ENCODE peak calls at places on chromosomes 3 and 15, in nine cellular contexts. P is CD4-positive, alpha-beta T cell; V is pons; H is iPS-NIHi11; I is dermis blood vessel endothelial cell; G is GM23248; X is NCI-H2081; U is SK-N-SH; D is hippocampal formation. O is an unnamed sample.

GRCh38 chr3:27633224-27633545 is 88.9 kb downstream of the EOMES start:
- DNase-seq in P (no peak), V (peak), H (no peak), I (no peak), G (no peak), X (no peak), U (no peak), D (peak), O (no peak)

GRCh38 chr3:62922326-62922725 is 47.1 kb upstream of the CADPS start:
- DNase-seq in P (no peak), V (no peak), H (no peak), I (no peak), G (peak), X (no peak), U (no peak), D (no peak), O (no peak)

GRCh38 chr3:14126017-14126902 is 1.4 kb downstream of the TMEM43 start:
- DNase-seq in P (no peak), V (no peak), H (no peak), I (no peak), G (peak), X (no peak), U (no peak), D (no peak), O (no peak)

GRCh38 chr15:90773485-90773884 is 56.3 kb downstream of the BLM start:
- DNase-seq in P (no peak), V (no peak), H (no peak), I (no peak), G (no peak), X (no peak), U (no peak), D (no peak), O (no peak)

GRCh38 chr3:193974147-193974546 is 161.8 kb upstream of the HES1 start:
- DNase-seq in P (no peak), V (no peak), H (no peak), I (peak), G (peak), X (no peak), U (no peak), D (no peak), O (no peak)

GRCh38 chr15:65147902-65148301 is 14.3 kb upstream of the PDCD7 start:
- DNase-seq in P (no peak), V (no peak), H (no peak), I (no peak), G (no peak), X (no peak), U (no peak), D (no peak), O (no peak)

GRCh38 chr3:185929192-185930151 is 8.3 kb downstream of the TRA2B start:
- DNase-seq in P (no peak), V (no peak), H (no peak), I (peak), G (peak), X (no peak), U (no peak), D (no peak), O (no peak)

GRCh38 chr15:81387629-81388430 is 13.8 kb upstream of the TMC3 start:
- DNase-seq in P (no peak), V (no peak), H (no peak), I (no peak), G (no peak), X (no peak), U (peak), D (no peak), O (no peak)

GRCh38 chr3:24832878-24833277 is 338.2 kb upstream of the THRB start:
- DNase-seq in P (no peak), V (no peak), H (no peak), I (no peak), G (no peak), X (no peak), U (no peak), D (no peak), O (no peak)

GRCh38 chr3:4979401-4980228 is at the start of gene BHLHE40:
- DNase-seq in P (peak), V (peak), H (peak), I (peak), G (no peak), X (peak), U (peak), D (no peak), O (no peak)

GRCh38 chr15:78929536-78930264 is 15.1 kb downstream of the CTSH start:
- DNase-seq in P (no peak), V (no peak), H (no peak), I (no peak), G (no peak), X (no peak), U (no peak), D (no peak), O (no peak)

GRCh38 chr3:18086078-18086477 is 339.1 kb downstream of the SATB1 start:
- DNase-seq in P (no peak), V (no peak), H (no peak), I (no peak), G (no peak), X (no peak), U (no peak), D (no peak), O (no peak)

GRCh38 chr3:126179825-126180476 is 435 bp downstream of the ALDH1L1 start:
- DNase-seq in P (no peak), V (peak), H (peak), I (no peak), G (no peak), X (no peak), U (peak), D (peak), O (no peak)

GRCh38 chr3:190886945-190887344 is 24.5 kb upstream of the GMNC start:
- DNase-seq in P (no peak), V (no peak), H (no peak), I (no peak), G (no peak), X (no peak), U (no peak), D (no peak), O (no peak)

GRCh38 chr15:52745326-52746161 is 44.6 kb downstream of the ONECUT1 start:
- DNase-seq in P (no peak), V (no peak), H (peak), I (no peak), G (no peak), X (no peak), U (no peak), D (no peak), O (no peak)

GRCh38 chr3:80338366-80338765 is 570.6 kb upstream of the ROBO1 start:
- DNase-seq in P (no peak), V (no peak), H (no peak), I (no peak), G (peak), X (no peak), U (no peak), D (no peak), O (no peak)

GRCh38 chr3:61704807-61705206 is 143.4 kb downstream of the PTPRG start:
- DNase-seq in P (no peak), V (no peak), H (no peak), I (no peak), G (no peak), X (no peak), U (no peak), D (no peak), O (no peak)

GRCh38 chr3:140311428-140311827 is 366.4 kb upstream of the TRIM42 start:
- DNase-seq in P (no peak), V (no peak), H (no peak), I (no peak), G (no peak), X (no peak), U (no peak), D (no peak), O (no peak)

GRCh38 chr3:4440951-4441350 is 26.1 kb downstream of the SUMF1 start:
- DNase-seq in P (no peak), V (no peak), H (no peak), I (no peak), G (no peak), X (no peak), U (no peak), D (no peak), O (no peak)

GRCh38 chr3:184703657-184704056 is 8.2 kb downstream of the MAGEF1 start:
- DNase-seq in P (no peak), V (no peak), H (no peak), I (no peak), G (no peak), X (no peak), U (no peak), D (no peak), O (no peak)

GRCh38 chr3:127254730-127255129 is 33.1 kb downstream of the PRR20G start:
- DNase-seq in P (no peak), V (peak), H (peak), I (peak), G (peak), X (no peak), U (peak), D (no peak), O (no peak)

GRCh38 chr15:38226867-38227266 is 25.8 kb upstream of the SPRED1 start:
- DNase-seq in P (no peak), V (peak), H (no peak), I (peak), G (peak), X (no peak), U (peak), D (peak), O (no peak)

GRCh38 chr15:67922971-67923646 is 83.3 kb upstream of the RNU6-1 start:
- DNase-seq in P (no peak), V (no peak), H (no peak), I (no peak), G (no peak), X (peak), U (no peak), D (no peak), O (peak)

GRCh38 chr15:92580933-92581445 is 74.6 kb downstream of the FAM174B start:
- DNase-seq in P (no peak), V (no peak), H (no peak), I (no peak), G (no peak), X (no peak), U (no peak), D (no peak), O (no peak)

GRCh38 chr15:62439543-62440016 is 274.5 kb upstream of the C2CD4B start:
- DNase-seq in P (no peak), V (no peak), H (no peak), I (no peak), G (peak), X (no peak), U (no peak), D (no peak), O (no peak)

GRCh38 chr3:32239638-32240550 is 1.4 kb downstream of the CMTM8 start:
- DNase-seq in P (peak), V (no peak), H (peak), I (peak), G (peak), X (peak), U (peak), D (no peak), O (no peak)

GRCh38 chr15:89362203-89363101 is 27.8 kb upstream of the POLG start:
- DNase-seq in P (no peak), V (peak), H (no peak), I (no peak), G (no peak), X (peak), U (peak), D (peak), O (peak)

GRCh38 chr15:36658321-36658720 is 78.9 kb downstream of the CDIN1 start:
- DNase-seq in P (no peak), V (no peak), H (no peak), I (no peak), G (peak), X (no peak), U (no peak), D (no peak), O (peak)

GRCh38 chr3:113295463-113295862 is 84.1 kb downstream of the BOC start:
- DNase-seq in P (no peak), V (no peak), H (no peak), I (no peak), G (no peak), X (no peak), U (no peak), D (no peak), O (no peak)

GRCh38 chr3:190064112-190064511 is 56.6 kb downstream of the P3H2 start:
- DNase-seq in P (no peak), V (no peak), H (no peak), I (peak), G (peak), X (no peak), U (no peak), D (no peak), O (no peak)

GRCh38 chr3:137024348-137024747 is 66.6 kb downstream of the IL20RB start:
- DNase-seq in P (no peak), V (no peak), H (no peak), I (no peak), G (no peak), X (no peak), U (no peak), D (no peak), O (no peak)

GRCh38 chr3:184467171-184467570 is 87.3 kb downstream of the CHRD start:
- DNase-seq in P (no peak), V (no peak), H (no peak), I (no peak), G (no peak), X (no peak), U (no peak), D (no peak), O (no peak)

GRCh38 chr3:39216176-39216790 is 23.9 kb upstream of the XIRP1 start:
- DNase-seq in P (no peak), V (peak), H (no peak), I (no peak), G (no peak), X (no peak), U (no peak), D (no peak), O (no peak)

O was measured in NCI-H1930.